ENCODE peak calls at places on chromosome 14, in four cellular contexts. Y is endodermal cell, F is BJ, A is fibroblast of lung. J is an unnamed sample.

GRCh38 chr14:24177928-24178327 is 6.0 kb downstream of the REC8 start:
- DNase-seq in A (no peak), F (no peak), Y (no peak), J (no peak)

GRCh38 chr14:69796797-69797500 is at the start of gene SLC10A1:
- DNase-seq in A (no peak), F (no peak), Y (no peak), J (no peak)

GRCh38 chr14:24258548-24259265 is 4.3 kb downstream of the TGM1 start:
- DNase-seq in Y (no peak), F (no peak), A (no peak), J (no peak)

GRCh38 chr14:94597788-94598187 is 14.4 kb upstream of the SERPINA3 start:
- DNase-seq in Y (no peak), A (no peak), F (no peak), J (no peak)

GRCh38 chr14:52923902-52924575 is 26.8 kb downstream of the FERMT2 start:
- DNase-seq in F (no peak), Y (peak), A (no peak), J (no peak)

GRCh38 chr14:55103005-55103640 is 25.9 kb upstream of the LGALS3 start:
- DNase-seq in Y (peak), A (peak), F (peak), J (peak)

GRCh38 chr14:61461808-61462275 is 140.5 kb downstream of the PRKCH start:
- DNase-seq in F (no peak), A (peak), Y (peak), J (no peak)

GRCh38 chr14:67240168-67240932 is 885 bp upstream of the PALS1 start:
- DNase-seq in A (no peak), F (no peak), Y (peak), J (no peak)

GRCh38 chr14:65168840-65169239 is 66.5 kb upstream of the MAX start:
- DNase-seq in F (no peak), A (no peak), Y (no peak), J (peak)

GRCh38 chr14:68864301-68864810 is 71.5 kb upstream of the ZFP36L1 start:
- DNase-seq in Y (no peak), A (no peak), F (no peak), J (no peak)

GRCh38 chr14:66496188-66496807 is 10.1 kb downstream of the CCDC196 start:
- DNase-seq in Y (no peak), F (no peak), A (peak), J (no peak)

GRCh38 chr14:66038214-66038977 is 447.8 kb upstream of the CCDC196 start:
- DNase-seq in F (no peak), A (peak), Y (no peak), J (peak)

GRCh38 chr14:29197557-29197956 is 431.0 kb downstream of the FOXG1 start:
- DNase-seq in Y (no peak), F (no peak), A (no peak), J (no peak)

GRCh38 chr14:70713096-70713875 is 71.6 kb downstream of the TTC9 start:
- DNase-seq in Y (no peak), A (no peak), F (no peak), J (no peak)

GRCh38 chr14:40139657-40140056 is 707.4 kb upstream of the FBXO33 start:
- DNase-seq in F (no peak), Y (no peak), A (no peak), J (no peak)
- H3K4me3 ChIP-seq in F (no peak), Y (no peak), A (no peak), J (no peak)

DNA sequence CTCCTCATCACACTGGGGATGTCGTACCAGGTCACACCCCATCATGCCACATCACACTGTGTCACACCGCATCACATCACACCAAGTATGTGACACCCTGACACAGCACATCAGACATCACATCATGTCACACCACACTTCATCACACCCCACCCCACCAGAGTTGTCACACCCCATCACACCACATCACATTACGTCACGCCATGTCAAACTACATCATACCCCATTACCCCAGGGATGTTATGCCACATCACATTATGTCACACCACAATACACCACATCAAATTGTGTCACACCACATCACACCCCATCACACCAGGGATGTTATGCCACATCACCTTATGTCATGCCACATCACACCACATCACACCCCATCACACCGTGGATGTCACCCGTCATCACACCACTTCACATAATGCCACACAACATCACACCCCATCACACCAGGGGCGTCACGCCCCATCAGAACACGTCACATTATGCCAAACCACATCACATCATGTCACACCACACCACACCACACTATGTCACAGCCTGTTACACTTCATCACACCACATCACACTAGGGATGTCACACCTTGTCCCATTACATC is 133.6 kb downstream of the TMEM121 start:
- DNase-seq in A (no peak), F (no peak), Y (no peak), J (no peak)
- H3K4me3 ChIP-seq in A (no peak), F (no peak), Y (peak), J (no peak)

GRCh38 chr14:84250863-84251262 is 1279.1 kb upstream of the FLRT2 start:
- DNase-seq in F (no peak), A (no peak), Y (no peak), J (no peak)
- H3K4me3 ChIP-seq in F (no peak), A (no peak), Y (no peak), J (no peak)

DNA sequence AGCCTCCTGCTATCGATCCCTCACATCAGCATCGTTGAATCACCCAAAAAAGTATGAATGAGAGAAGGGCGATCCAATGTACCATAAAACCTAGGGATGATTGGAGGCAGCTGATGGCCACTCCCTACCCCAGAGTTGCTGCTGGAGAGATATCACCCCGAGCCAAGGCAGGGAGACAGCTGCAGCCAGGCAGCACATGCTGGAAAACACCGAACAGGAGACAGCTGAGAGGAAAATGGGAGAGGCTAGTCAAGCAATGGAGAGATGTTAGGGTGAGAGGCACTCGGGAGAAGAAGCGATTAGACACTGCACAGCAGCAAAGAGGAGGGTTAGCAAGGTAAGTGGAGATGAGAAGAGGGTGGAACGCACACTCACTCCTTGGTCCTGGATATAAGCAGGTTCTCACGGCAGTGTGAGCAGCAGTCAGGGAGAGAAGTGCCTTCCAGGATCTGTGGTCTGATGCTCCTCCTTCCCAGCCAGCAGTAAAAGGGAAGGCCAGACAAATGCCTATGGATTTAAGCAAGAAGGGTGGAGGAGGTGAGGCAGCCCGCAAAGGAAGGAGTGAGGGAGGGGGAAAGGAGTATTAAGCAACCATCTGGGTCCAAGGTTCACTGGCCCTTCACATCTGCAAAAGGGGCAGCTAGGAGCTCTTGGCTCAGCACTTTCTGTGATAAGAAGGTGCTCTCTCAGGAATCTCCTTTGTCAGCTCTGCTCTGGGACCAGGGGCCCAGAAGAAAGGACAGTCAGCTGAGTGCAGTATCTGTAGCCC is at the start of gene SLC7A7:
- DNase-seq in A (no peak), Y (peak), F (no peak), J (no peak)
- H3K4me3 ChIP-seq in A (no peak), Y (peak), F (no peak), J (peak)